ENCODE peak calls at places on chromosomes 3 and 15, in four cellular contexts. U, C, X and R are unnamed samples.

GRCh38 chr3:61008168-61008737 is 243.0 kb downstream of the FHIT start:
- DNase-seq in U (no peak), C (no peak), X (no peak), R (no peak)

GRCh38 chr3:65880350-65880749 is 158.4 kb downstream of the MAGI1 start:
- DNase-seq in U (no peak), C (no peak), X (no peak), R (no peak)

GRCh38 chr15:65828566-65828965 is 36.5 kb upstream of the DENND4A start:
- DNase-seq in U (no peak), C (no peak), X (no peak), R (no peak)

GRCh38 chr15:39744334-39745103 is 38.1 kb downstream of the FSIP1 start:
- DNase-seq in U (no peak), C (no peak), X (no peak), R (no peak)

GRCh38 chr3:71176366-71176765 is 407.2 kb downstream of the FOXP1 start:
- DNase-seq in U (no peak), C (no peak), X (no peak), R (no peak)

GRCh38 chr3:21942328-21942727 is 191.3 kb upstream of the ZNF385D start:
- DNase-seq in U (no peak), C (no peak), X (no peak), R (no peak)

GRCh38 chr15:89383635-89384604 is 49.3 kb upstream of the POLG start:
- DNase-seq in U (peak), C (no peak), X (no peak), R (no peak)

GRCh38 chr3:188449421-188449820 is 295.5 kb downstream of the LPP start:
- DNase-seq in U (no peak), C (no peak), X (no peak), R (no peak)

GRCh38 chr3:45182915-45183881 is 37.0 kb upstream of the CDCP1 start:
- DNase-seq in U (peak), C (no peak), X (no peak), R (peak)

GRCh38 chr3:39812537-39812936 is 3.1 kb downstream of the MYRIP start:
- DNase-seq in U (no peak), C (no peak), X (no peak), R (peak)

GRCh38 chr3:149487598-149488197 is 13.2 kb downstream of the TM4SF4 start:
- DNase-seq in U (peak), C (no peak), X (no peak), R (no peak)

DNA sequence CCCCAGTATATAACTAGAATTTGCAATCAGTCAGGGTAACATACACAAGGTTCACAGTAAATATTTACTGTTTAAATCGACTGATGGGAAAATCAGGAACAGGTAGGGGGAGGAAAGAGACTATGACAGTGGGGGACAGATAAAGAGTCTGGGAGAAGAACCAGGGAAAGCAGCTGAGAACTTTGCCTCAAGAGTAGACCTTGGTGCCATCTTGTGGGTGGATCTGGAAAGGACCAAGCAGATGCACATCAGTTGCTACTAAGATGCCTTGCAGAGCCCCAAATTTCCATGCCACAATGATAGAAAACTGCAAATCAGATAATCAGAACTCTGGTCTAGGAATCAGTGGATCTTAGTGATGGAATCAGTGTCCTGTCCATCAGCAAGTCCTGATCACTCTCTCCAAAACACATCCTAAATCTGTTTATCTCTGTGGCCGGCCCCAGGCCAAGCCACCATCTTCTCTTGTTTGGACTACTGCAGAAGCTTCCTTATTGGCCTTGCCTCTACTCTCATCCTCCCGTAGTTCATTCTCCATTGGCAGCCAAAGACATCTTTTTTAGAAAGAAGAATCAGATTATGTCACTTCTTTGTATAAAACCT is 62.7 kb downstream of the PDE8A start:
- DNase-seq in U (peak), C (peak), X (no peak), R (peak)
- TF ChIP-seq SRF in U (no peak), C (no peak), X (no peak), R (no peak)

GRCh38 chr3:15206662-15207576 is 873 bp downstream of the CAPN7 start:
- DNase-seq in U (no peak), C (no peak), X (peak), R (peak)
- TF ChIP-seq RAD21 in U (no peak), C (no peak), X (no peak), R (no peak)

GRCh38 chr3:168865022-168865551 is 769.4 kb upstream of the GOLIM4 start:
- DNase-seq in U (no peak), C (no peak), X (no peak), R (no peak)
- TF ChIP-seq CHD2 in U (no peak), C (no peak), X (no peak), R (no peak)

GRCh38 chr3:23075478-23075877 is 127.6 kb upstream of the UBE2E2 start:
- DNase-seq in U (no peak), C (no peak), X (no peak), R (no peak)
- TF ChIP-seq SRF in U (no peak), C (no peak), X (no peak), R (no peak)

DNA sequence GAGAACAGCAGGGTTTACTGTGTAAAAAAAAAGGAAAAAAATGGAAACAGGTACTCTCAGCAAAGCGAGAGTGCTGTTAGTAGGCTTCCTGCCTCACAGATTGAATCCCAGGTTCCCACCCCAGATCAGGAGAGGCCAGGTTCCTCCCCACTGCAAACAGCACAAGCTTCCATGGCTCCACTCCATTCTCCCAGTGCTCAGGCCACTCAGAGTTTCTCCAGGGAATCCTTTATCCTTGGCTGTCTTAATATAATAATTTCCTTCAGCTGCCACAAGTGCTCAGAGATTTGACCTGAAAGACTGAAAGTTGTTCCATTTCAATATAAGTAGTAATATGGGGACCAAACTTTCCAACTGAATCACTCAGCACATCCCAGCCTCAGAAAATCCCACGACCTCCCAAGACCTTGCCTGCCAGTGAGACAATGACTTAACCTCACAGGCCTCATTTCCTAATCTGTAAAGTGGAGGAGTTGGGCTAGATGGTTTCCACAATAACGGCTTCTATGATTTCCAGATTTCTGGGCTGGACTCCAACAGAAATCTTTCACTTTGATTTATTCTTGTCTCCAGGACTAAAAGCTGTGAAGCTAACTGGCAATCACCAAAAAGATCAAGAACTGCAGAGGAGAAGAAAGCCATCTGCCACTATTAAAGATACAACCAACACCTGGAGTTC is 289.6 kb downstream of the NEK10 start:
- DNase-seq in U (no peak), C (no peak), X (no peak), R (no peak)
- TF ChIP-seq RAD21 in U (no peak), C (no peak), X (no peak), R (no peak)